ENCODE peak calls at places on chromosome 11, in seven cellular contexts. One of them, this sample, is unnamed.

GRCh38 chr11:78000193-78000592 is 5.7 kb upstream of the INTS4 start:
- DNase-seq in K562: peak; percentile 65
- DNase-seq in H1: peak; percentile 56
- DNase-seq in SK-N-SH: peak; percentile 67
- DNase-seq in HepG2: peak; percentile 70
- DNase-seq in GM12878: no peak
- DNase-seq in GM12891: no peak
- DNase-seq in this sample: no peak

GRCh38 chr11:74707602-74708510 is 23.4 kb downstream of the CHRDL2 start:
- DNase-seq in H1: no peak
- DNase-seq in GM12878: no peak
- DNase-seq in SK-N-SH: no peak
- DNase-seq in GM12891: no peak
- DNase-seq in K562: no peak
- DNase-seq in HepG2: no peak
- DNase-seq in this sample: no peak

GRCh38 chr11:74321487-74322188 is 10.2 kb upstream of the P4HA3 start:
- DNase-seq in SK-N-SH: peak; percentile 41
- DNase-seq in K562: peak; percentile 40
- DNase-seq in H1: peak; percentile 58
- DNase-seq in HepG2: peak; percentile 12
- DNase-seq in GM12891: no peak
- DNase-seq in GM12878: no peak
- DNase-seq in this sample: no peak

GRCh38 chr11:14974723-14975587 is 2.8 kb upstream of the CALCA start:
- DNase-seq in H1: peak; percentile 85
- DNase-seq in SK-N-SH: peak; percentile 65
- DNase-seq in GM12891: no peak
- DNase-seq in HepG2: peak; percentile 16
- DNase-seq in K562: peak; percentile 54
- DNase-seq in GM12878: no peak
- DNase-seq in this sample: no peak

GRCh38 chr11:5524756-5525155 is 8.3 kb upstream of the UBQLNL start:
- DNase-seq in SK-N-SH: no peak
- DNase-seq in K562: no peak
- DNase-seq in GM12878: no peak
- DNase-seq in H1: no peak
- DNase-seq in GM12891: no peak
- DNase-seq in HepG2: no peak
- DNase-seq in this sample: no peak

GRCh38 chr11:41256060-41256459 is 203.4 kb downstream of the LRRC4C start:
- DNase-seq in HepG2: no peak
- DNase-seq in K562: no peak
- DNase-seq in SK-N-SH: no peak
- DNase-seq in H1: no peak
- DNase-seq in GM12891: no peak
- DNase-seq in GM12878: no peak
- DNase-seq in this sample: no peak

GRCh38 chr11:36374726-36375125 is 78.6 kb downstream of the PRR5L start:
- DNase-seq in GM12878: no peak
- DNase-seq in H1: no peak
- DNase-seq in SK-N-SH: no peak
- DNase-seq in HepG2: no peak
- DNase-seq in K562: no peak
- DNase-seq in GM12891: no peak
- DNase-seq in this sample: no peak

GRCh38 chr11:132838621-132839020 is 693.7 kb downstream of the OPCML start:
- DNase-seq in H1: no peak
- DNase-seq in HepG2: no peak
- DNase-seq in K562: no peak
- DNase-seq in GM12891: no peak
- DNase-seq in SK-N-SH: no peak
- DNase-seq in GM12878: no peak
- DNase-seq in this sample: no peak

GRCh38 chr11:62140302-62141110 is 16.7 kb downstream of the INCENP start:
- DNase-seq in GM12878: no peak
- DNase-seq in K562: no peak
- DNase-seq in SK-N-SH: no peak
- DNase-seq in HepG2: no peak
- DNase-seq in H1: no peak
- DNase-seq in GM12891: no peak
- DNase-seq in this sample: no peak

GRCh38 chr11:123543796-123544195 is 110.6 kb downstream of the SCN3B start:
- DNase-seq in SK-N-SH: no peak
- DNase-seq in GM12891: no peak
- DNase-seq in H1: no peak
- DNase-seq in HepG2: no peak
- DNase-seq in GM12878: no peak
- DNase-seq in K562: no peak
- DNase-seq in this sample: no peak

GRCh38 chr11:64570341-64570740 is 20.7 kb upstream of the SLC22A12 start:
- DNase-seq in GM12878: no peak
- DNase-seq in GM12891: no peak
- DNase-seq in K562: no peak
- DNase-seq in SK-N-SH: no peak
- DNase-seq in HepG2: no peak
- DNase-seq in H1: no peak
- DNase-seq in this sample: no peak

GRCh38 chr11:102187416-102188125 is 77.3 kb downstream of the YAP1 start:
- DNase-seq in HepG2: peak; percentile 41
- DNase-seq in H1: no peak
- DNase-seq in SK-N-SH: peak; percentile 39
- DNase-seq in GM12891: no peak
- DNase-seq in GM12878: no peak
- DNase-seq in K562: no peak
- DNase-seq in this sample: no peak

GRCh38 chr11:92227233-92227593 is 2.6 kb downstream of the FAT3 start:
- DNase-seq in H1: no peak
- DNase-seq in K562: no peak
- DNase-seq in SK-N-SH: peak; percentile 49
- DNase-seq in GM12891: no peak
- DNase-seq in HepG2: no peak
- DNase-seq in GM12878: no peak
- DNase-seq in this sample: no peak

GRCh38 chr11:67666676-67667489 is 7.5 kb downstream of the ALDH3B2 start:
- DNase-seq in H1: no peak
- DNase-seq in GM12891: no peak
- DNase-seq in GM12878: no peak
- DNase-seq in HepG2: no peak
- DNase-seq in SK-N-SH: peak; percentile 22
- DNase-seq in K562: no peak
- DNase-seq in this sample: no peak

GRCh38 chr11:64514596-64514995 is 76.4 kb upstream of the SLC22A12 start:
- DNase-seq in SK-N-SH: no peak
- DNase-seq in HepG2: no peak
- DNase-seq in K562: no peak
- DNase-seq in GM12891: no peak
- DNase-seq in H1: no peak
- DNase-seq in GM12878: no peak
- DNase-seq in this sample: no peak

GRCh38 chr11:126918556-126918955 is 82.0 kb downstream of the KIRREL3 start:
- DNase-seq in H1: no peak
- DNase-seq in K562: no peak
- DNase-seq in GM12878: no peak
- DNase-seq in GM12891: no peak
- DNase-seq in SK-N-SH: no peak
- DNase-seq in HepG2: no peak
- DNase-seq in this sample: no peak

GRCh38 chr11:464316-464715 is 14.2 kb downstream of the PTDSS2 start:
- DNase-seq in H1: no peak
- DNase-seq in GM12878: no peak
- DNase-seq in SK-N-SH: peak; percentile 20
- DNase-seq in GM12891: no peak
- DNase-seq in K562: no peak
- DNase-seq in HepG2: no peak
- DNase-seq in this sample: no peak

GRCh38 chr11:83330303-83330702 is 44.1 kb upstream of the CCDC90B start:
- DNase-seq in GM12891: no peak
- DNase-seq in HepG2: no peak
- DNase-seq in H1: no peak
- DNase-seq in GM12878: no peak
- DNase-seq in K562: no peak
- DNase-seq in SK-N-SH: no peak
- DNase-seq in this sample: no peak

GRCh38 chr11:83336993-83337392 is 50.8 kb upstream of the CCDC90B start:
- DNase-seq in GM12878: no peak
- DNase-seq in HepG2: no peak
- DNase-seq in SK-N-SH: no peak
- DNase-seq in K562: no peak
- DNase-seq in GM12891: no peak
- DNase-seq in H1: no peak
- DNase-seq in this sample: no peak

GRCh38 chr11:83335446-83336070 is 49.4 kb upstream of the CCDC90B start:
- DNase-seq in GM12891: no peak
- DNase-seq in SK-N-SH: no peak
- DNase-seq in H1: no peak
- DNase-seq in K562: no peak
- DNase-seq in GM12878: no peak
- DNase-seq in HepG2: no peak
- DNase-seq in this sample: no peak
- TF ChIP-seq POLR2AphosphoS5 in GM12891: no peak
- TF ChIP-seq POLR2AphosphoS5 in SK-N-SH: no peak
- TF ChIP-seq POLR2AphosphoS5 in H1: no peak
- TF ChIP-seq POLR2AphosphoS5 in K562: no peak
- TF ChIP-seq POLR2AphosphoS5 in GM12878: no peak
- TF ChIP-seq POLR2AphosphoS5 in HepG2: no peak
- TF ChIP-seq POLR2AphosphoS5 in this sample: no peak

DNA sequence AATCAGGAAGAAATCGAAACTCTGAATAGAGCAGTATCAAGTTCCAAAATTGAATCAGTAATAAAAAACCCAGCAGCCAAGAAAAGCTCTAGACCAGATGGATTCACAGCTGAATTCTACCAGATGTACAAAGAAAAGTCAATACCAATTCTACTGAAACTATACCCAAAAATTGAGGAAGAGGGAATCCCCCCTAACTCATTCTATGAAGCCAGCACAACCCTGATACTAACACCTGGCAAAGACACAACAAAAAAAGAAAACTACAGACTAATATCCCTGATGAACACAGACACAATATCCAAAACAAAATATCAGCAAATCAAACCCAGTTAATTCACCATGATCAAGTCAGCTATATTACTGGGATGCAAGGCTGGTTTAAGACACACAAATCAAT is 97.7 kb downstream of the ZC3H12C start:
- DNase-seq in K562: no peak
- DNase-seq in HepG2: no peak
- DNase-seq in GM12891: no peak
- DNase-seq in H1: no peak
- DNase-seq in GM12878: no peak
- DNase-seq in SK-N-SH: no peak
- DNase-seq in this sample: no peak
- TF ChIP-seq TAF1 in K562: no peak
- TF ChIP-seq TAF1 in HepG2: no peak
- TF ChIP-seq TAF1 in GM12891: no peak
- TF ChIP-seq TAF1 in H1: no peak
- TF ChIP-seq TAF1 in GM12878: no peak
- TF ChIP-seq TAF1 in SK-N-SH: no peak
- TF ChIP-seq TAF1 in this sample: no peak

GRCh38 chr11:27413218-27413617 is 50.2 kb upstream of the CCDC34 start:
- DNase-seq in GM12891: no peak
- DNase-seq in GM12878: no peak
- DNase-seq in HepG2: no peak
- DNase-seq in SK-N-SH: no peak
- DNase-seq in K562: no peak
- DNase-seq in H1: no peak
- DNase-seq in this sample: no peak
- TF ChIP-seq POLR2AphosphoS5 in GM12891: no peak
- TF ChIP-seq POLR2AphosphoS5 in GM12878: no peak
- TF ChIP-seq POLR2AphosphoS5 in HepG2: no peak
- TF ChIP-seq POLR2AphosphoS5 in SK-N-SH: no peak
- TF ChIP-seq POLR2AphosphoS5 in K562: no peak
- TF ChIP-seq POLR2AphosphoS5 in H1: no peak
- TF ChIP-seq POLR2AphosphoS5 in this sample: no peak

GRCh38 chr11:45802531-45803317 is 2.2 kb upstream of the SLC35C1 start:
- DNase-seq in H1: no peak
- DNase-seq in SK-N-SH: no peak
- DNase-seq in HepG2: no peak
- DNase-seq in GM12891: no peak
- DNase-seq in GM12878: no peak
- DNase-seq in K562: no peak
- DNase-seq in this sample: no peak
- TF ChIP-seq TAF1 in H1: no peak
- TF ChIP-seq TAF1 in SK-N-SH: no peak
- TF ChIP-seq TAF1 in HepG2: no peak
- TF ChIP-seq TAF1 in GM12891: no peak
- TF ChIP-seq TAF1 in GM12878: no peak
- TF ChIP-seq TAF1 in K562: no peak
- TF ChIP-seq TAF1 in this sample: no peak

GRCh38 chr11:111978028-111978771 is 41.1 kb downstream of the DIXDC1 start:
- DNase-seq in GM12891: no peak
- DNase-seq in GM12878: no peak
- DNase-seq in SK-N-SH: peak; percentile 52
- DNase-seq in K562: peak; percentile 61
- DNase-seq in H1: peak; percentile 59
- DNase-seq in HepG2: no peak
- DNase-seq in this sample: no peak
- TF ChIP-seq POLR2AphosphoS5 in GM12891: no peak
- TF ChIP-seq POLR2AphosphoS5 in GM12878: no peak
- TF ChIP-seq POLR2AphosphoS5 in SK-N-SH: no peak
- TF ChIP-seq POLR2AphosphoS5 in K562: no peak
- TF ChIP-seq POLR2AphosphoS5 in H1: no peak
- TF ChIP-seq POLR2AphosphoS5 in HepG2: no peak
- TF ChIP-seq POLR2AphosphoS5 in this sample: no peak

DNA sequence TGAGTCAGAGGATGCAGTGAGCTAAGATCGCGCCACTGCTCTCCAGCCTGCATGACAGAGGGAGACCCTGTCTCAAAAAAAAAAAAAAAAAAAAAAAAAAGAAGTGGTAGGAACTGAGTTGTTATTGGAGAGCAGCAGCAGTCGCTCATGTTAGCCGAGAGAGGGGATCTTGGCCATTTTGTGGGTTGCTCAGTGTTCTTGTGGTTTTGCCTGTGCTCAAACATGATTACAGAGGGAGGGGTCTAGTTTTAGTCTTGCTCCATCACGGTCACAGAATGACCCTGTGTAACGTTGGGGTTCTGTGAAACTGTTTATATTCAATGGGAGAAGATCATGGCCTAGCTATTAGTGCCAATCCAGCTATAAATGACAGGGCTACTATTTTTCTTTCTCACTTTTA is 1.9 kb downstream of the DPAGT1 start:
- DNase-seq in GM12891: no peak
- DNase-seq in SK-N-SH: no peak
- DNase-seq in H1: no peak
- DNase-seq in K562: no peak
- DNase-seq in GM12878: no peak
- DNase-seq in HepG2: no peak
- DNase-seq in this sample: no peak
- TF ChIP-seq TAF1 in GM12891: no peak
- TF ChIP-seq TAF1 in SK-N-SH: no peak
- TF ChIP-seq TAF1 in H1: no peak
- TF ChIP-seq TAF1 in K562: no peak
- TF ChIP-seq TAF1 in GM12878: no peak
- TF ChIP-seq TAF1 in HepG2: no peak
- TF ChIP-seq TAF1 in this sample: no peak

GRCh38 chr11:8671242-8671641 is 11.2 kb downstream of the TRIM66 start:
- DNase-seq in H1: peak; percentile 61
- DNase-seq in GM12891: no peak
- DNase-seq in K562: no peak
- DNase-seq in SK-N-SH: peak; percentile 32
- DNase-seq in GM12878: no peak
- DNase-seq in HepG2: no peak
- DNase-seq in this sample: no peak
- TF ChIP-seq POLR2AphosphoS5 in H1: peak; percentile 57
- TF ChIP-seq POLR2AphosphoS5 in GM12891: no peak
- TF ChIP-seq POLR2AphosphoS5 in K562: no peak
- TF ChIP-seq POLR2AphosphoS5 in SK-N-SH: peak; percentile 68
- TF ChIP-seq POLR2AphosphoS5 in GM12878: no peak
- TF ChIP-seq POLR2AphosphoS5 in HepG2: no peak
- TF ChIP-seq POLR2AphosphoS5 in this sample: no peak